ENCODE peak calls at places on chromosome 20, in eight cellular contexts. L, P, A, H, G, T, X and N are unnamed samples.

GRCh38 chr20:45781391-45781931 is 10.2 kb downstream of the WFDC3 start:
- DNase-seq in L (peak), P (peak), A (peak), H (no peak), G (peak), T (peak), X (peak), N (no peak)

GRCh38 chr20:8375898-8376297 is 243.8 kb downstream of the PLCB1 start:
- DNase-seq in L (no peak), P (no peak), A (peak), H (no peak), G (no peak), T (no peak), X (peak), N (no peak)

GRCh38 chr20:45798935-45799642 is 7.3 kb downstream of the DNTTIP1 start:
- DNase-seq in L (peak), P (peak), A (peak), H (no peak), G (peak), T (no peak), X (peak), N (no peak)

GRCh38 chr20:13900506-13900905 is 89.9 kb downstream of the SEL1L2 start:
- DNase-seq in L (no peak), P (no peak), A (no peak), H (no peak), G (no peak), T (no peak), X (no peak), N (no peak)

GRCh38 chr20:638579-638978 is 14.4 kb downstream of the SRXN1 start:
- DNase-seq in L (no peak), P (no peak), A (no peak), H (no peak), G (no peak), T (no peak), X (no peak), N (no peak)

GRCh38 chr20:62215020-62215990 is 4.8 kb downstream of the HRH3 start:
- DNase-seq in L (no peak), P (no peak), A (no peak), H (no peak), G (no peak), T (no peak), X (no peak), N (no peak)

GRCh38 chr20:2981646-2982045 is 61.8 kb upstream of the GNRH2 start:
- DNase-seq in L (no peak), P (no peak), A (no peak), H (no peak), G (no peak), T (no peak), X (no peak), N (no peak)

GRCh38 chr20:40868568-40869223 is 159.9 kb upstream of the TOP1 start:
- DNase-seq in L (peak), P (no peak), A (peak), H (no peak), G (peak), T (no peak), X (peak), N (no peak)

GRCh38 chr20:7196481-7196880 is 429.0 kb downstream of the BMP2 start:
- DNase-seq in L (no peak), P (no peak), A (peak), H (no peak), G (no peak), T (no peak), X (no peak), N (peak)

GRCh38 chr20:25389858-25390537 is 637 bp downstream of the ABHD12 start:
- DNase-seq in L (peak), P (peak), A (no peak), H (peak), G (no peak), T (no peak), X (no peak), N (no peak)

GRCh38 chr20:13443690-13444089 is 195.0 kb downstream of the TASP1 start:
- DNase-seq in L (no peak), P (no peak), A (no peak), H (no peak), G (no peak), T (no peak), X (no peak), N (no peak)

GRCh38 chr20:44756011-44756688 is 10.5 kb downstream of the KCNK15 start:
- DNase-seq in L (no peak), P (no peak), A (no peak), H (no peak), G (no peak), T (no peak), X (no peak), N (no peak)

GRCh38 chr20:63498950-63499332 is at the start of gene EEF1A2:
- DNase-seq in L (no peak), P (no peak), A (no peak), H (no peak), G (no peak), T (no peak), X (no peak), N (no peak)
- TF ChIP-seq CTCF in L (no peak), P (peak), A (no peak), H (no peak), G (peak), T (peak), X (no peak), N (no peak)

DNA sequence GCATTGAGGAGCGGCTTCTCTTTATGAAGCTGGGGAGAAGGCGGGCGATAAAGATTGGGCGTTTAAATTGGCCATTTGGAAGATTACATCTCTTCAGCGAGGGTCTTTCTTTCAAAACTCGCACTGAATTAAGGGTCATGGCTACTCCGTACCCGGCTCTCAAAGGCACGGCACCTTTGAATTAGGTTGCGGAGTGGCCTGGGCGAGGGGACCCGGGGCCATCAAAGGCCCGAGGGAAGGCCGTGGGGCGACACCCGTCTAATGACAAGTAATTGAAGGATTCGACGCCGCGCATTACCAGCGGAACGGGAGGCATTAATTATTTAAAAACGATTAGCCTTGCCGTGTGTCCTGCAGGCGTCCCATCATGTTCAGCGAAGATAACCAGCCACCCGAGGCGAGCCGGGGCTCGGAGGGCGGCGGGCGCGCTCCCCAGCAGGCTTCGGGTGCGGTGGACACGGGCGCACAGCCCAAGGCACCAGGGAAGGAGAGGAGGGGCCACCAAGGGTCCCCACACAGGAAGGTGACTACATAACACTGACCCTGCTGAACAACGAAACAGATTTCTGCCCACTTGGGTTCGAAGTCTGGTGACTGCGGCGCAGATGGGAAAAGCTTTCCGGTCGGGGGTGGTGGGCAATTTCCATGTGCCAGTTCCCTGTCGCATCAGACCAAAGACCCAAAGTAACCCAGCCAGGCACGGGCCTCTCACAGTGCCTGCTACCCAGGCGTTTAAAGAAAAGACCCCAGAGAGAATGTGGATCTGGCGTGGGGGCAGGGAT is 7.4 kb downstream of the FOXA2 start:
- DNase-seq in L (no peak), P (no peak), A (no peak), H (no peak), G (no peak), T (no peak), X (no peak), N (no peak)
- H3K4me3 ChIP-seq in L (no peak), P (no peak), A (no peak), H (no peak), G (no peak), T (no peak), X (no peak), N (no peak)

GRCh38 chr20:53411129-53411528 is 182.5 kb downstream of the ZNF217 start:
- DNase-seq in L (no peak), P (no peak), A (no peak), H (no peak), G (no peak), T (no peak), X (no peak), N (no peak)

GRCh38 chr20:53412600-53413187 is 180.9 kb downstream of the ZNF217 start:
- DNase-seq in L (no peak), P (no peak), A (no peak), H (no peak), G (no peak), T (no peak), X (no peak), N (no peak)

GRCh38 chr20:53408728-53409157 is 184.9 kb downstream of the ZNF217 start:
- DNase-seq in L (peak), P (no peak), A (no peak), H (no peak), G (peak), T (no peak), X (peak), N (no peak)

GRCh38 chr20:53409177-53409576 is 184.5 kb downstream of the ZNF217 start:
- DNase-seq in L (no peak), P (no peak), A (no peak), H (no peak), G (no peak), T (no peak), X (peak), N (no peak)

GRCh38 chr20:53413188-53413631 is 180.4 kb downstream of the ZNF217 start:
- DNase-seq in L (no peak), P (peak), A (no peak), H (peak), G (no peak), T (peak), X (no peak), N (no peak)
- TF ChIP-seq CTCF in L (peak), P (peak), A (no peak), H (peak), G (no peak), T (peak), X (no peak), N (peak)

GRCh38 chr20:49905415-49906091 is 9.8 kb downstream of the SPATA2 start:
- DNase-seq in L (no peak), P (no peak), A (no peak), H (no peak), G (no peak), T (no peak), X (no peak), N (no peak)

GRCh38 chr20:49906101-49906604 is 9.2 kb downstream of the SPATA2 start:
- DNase-seq in L (no peak), P (no peak), A (no peak), H (no peak), G (no peak), T (no peak), X (no peak), N (no peak)

GRCh38 chr20:49904440-49905214 is 10.7 kb downstream of the SPATA2 start:
- DNase-seq in L (no peak), P (no peak), A (no peak), H (no peak), G (no peak), T (no peak), X (no peak), N (no peak)

GRCh38 chr20:49899551-49900383 is 15.6 kb downstream of the SPATA2 start:
- DNase-seq in L (no peak), P (no peak), A (no peak), H (no peak), G (peak), T (no peak), X (no peak), N (no peak)

GRCh38 chr20:49901588-49901987 is 13.7 kb downstream of the SPATA2 start:
- DNase-seq in L (no peak), P (no peak), A (no peak), H (no peak), G (no peak), T (no peak), X (no peak), N (no peak)
- H3K4me3 ChIP-seq in L (no peak), P (no peak), A (no peak), H (no peak), G (no peak), T (no peak), X (no peak), N (no peak)

GRCh38 chr20:9886227-9886626 is 47.4 kb upstream of the PAK5 start:
- DNase-seq in L (no peak), P (no peak), A (peak), H (no peak), G (peak), T (no peak), X (no peak), N (no peak)

GRCh38 chr20:9878096-9878495 is 39.2 kb upstream of the PAK5 start:
- DNase-seq in L (no peak), P (no peak), A (peak), H (no peak), G (no peak), T (no peak), X (peak), N (no peak)

GRCh38 chr20:9884666-9885065 is 45.8 kb upstream of the PAK5 start:
- DNase-seq in L (no peak), P (no peak), A (no peak), H (no peak), G (peak), T (no peak), X (no peak), N (no peak)

GRCh38 chr20:9889270-9889981 is 50.5 kb upstream of the PAK5 start:
- DNase-seq in L (no peak), P (no peak), A (no peak), H (peak), G (no peak), T (no peak), X (no peak), N (no peak)

GRCh38 chr20:9884061-9884460 is 45.2 kb upstream of the PAK5 start:
- DNase-seq in L (no peak), P (no peak), A (no peak), H (no peak), G (no peak), T (no peak), X (no peak), N (no peak)
- TF ChIP-seq CTCF in L (no peak), P (no peak), A (no peak), H (peak), G (no peak), T (peak), X (no peak), N (peak)

GRCh38 chr20:19735446-19735845 is 22.6 kb upstream of the RIN2 start:
- DNase-seq in L (peak), P (peak), A (peak), H (no peak), G (peak), T (peak), X (peak), N (peak)
- H3K4me3 ChIP-seq in L (no peak), P (no peak), A (no peak), H (no peak), G (no peak), T (no peak), X (no peak), N (no peak)